ENCODE peak calls at places on chromosomes 5 and 9, in four cellular contexts. K is IMR-90, Y is neuronal stem cell, A is H1. V is an unnamed sample.
A peak's percentile ranks its signal among the peaks of the same experiment; 100 is the strongest.

GRCh38 chr5:172858990-172859811 is 25.1 kb downstream of the ERGIC1 start:
- DNase-seq in K (peak; percentile 93), Y (no peak), A (no peak), V (peak; percentile 87)

GRCh38 chr9:75869236-75869635 is 21.2 kb upstream of the PCSK5 start:
- DNase-seq in K (no peak), Y (no peak), A (no peak), V (no peak)

GRCh38 chr5:147519380-147519779 is 9.5 kb upstream of the DPYSL3 start:
- DNase-seq in K (no peak), Y (no peak), A (no peak), V (no peak)

GRCh38 chr9:121288557-121288873 is 20.6 kb downstream of the GSN start:
- DNase-seq in K (no peak), Y (no peak), A (no peak), V (no peak)

GRCh38 chr9:38196721-38197120 is 127.7 kb upstream of the SHB start:
- DNase-seq in K (no peak), Y (no peak), A (no peak), V (no peak)

GRCh38 chr5:157306690-157307089 is 40.8 kb downstream of the CYFIP2 start:
- DNase-seq in K (no peak), Y (no peak), A (no peak), V (no peak)

GRCh38 chr5:119596046-119596445 is 33.3 kb upstream of the FAM170A start:
- DNase-seq in K (no peak), Y (no peak), A (no peak), V (no peak)

GRCh38 chr9:110815361-110815760 is 146.8 kb downstream of the MUSK start:
- DNase-seq in K (no peak), Y (no peak), A (no peak), V (no peak)

GRCh38 chr5:134642931-134643530 is 5.6 kb upstream of the SEC24A start:
- DNase-seq in K (no peak), Y (no peak), A (no peak), V (peak; percentile 14)

GRCh38 chr5:112800901-112801300 is 60.2 kb upstream of the SRP19 start:
- DNase-seq in K (no peak), Y (no peak), A (no peak), V (no peak)

GRCh38 chr5:14217587-14217986 is 74.4 kb downstream of the TRIO start:
- DNase-seq in K (no peak), Y (no peak), A (no peak), V (peak; percentile 42)

GRCh38 chr9:31839273-31839672 is 545.2 kb upstream of the ACO1 start:
- DNase-seq in K (no peak), Y (no peak), A (no peak), V (no peak)

GRCh38 chr5:115351356-115352195 is 55.1 kb upstream of the CCDC112 start:
- DNase-seq in K (peak; percentile 73), Y (no peak), A (no peak), V (peak; percentile 64)

GRCh38 chr9:135632823-135633222 is 6.5 kb downstream of the GLT6D1 start:
- DNase-seq in K (no peak), Y (no peak), A (no peak), V (no peak)

GRCh38 chr5:103393131-103393754 is 134.7 kb downstream of the MACIR start:
- DNase-seq in K (no peak), Y (peak; percentile 14), A (no peak), V (peak; percentile 55)

GRCh38 chr5:158925314-158925713 is 174.4 kb downstream of the EBF1 start:
- DNase-seq in K (no peak), Y (no peak), A (no peak), V (no peak)

GRCh38 chr5:55904152-55904551 is 53.0 kb downstream of the IL31RA start:
- DNase-seq in K (peak; percentile 17), Y (no peak), A (no peak), V (no peak)

GRCh38 chr5:132495672-132496630 is 5.4 kb upstream of the IRF1 start:
- DNase-seq in K (peak; percentile 82), Y (no peak), A (peak; percentile 89), V (peak; percentile 95)

GRCh38 chr9:4489919-4490704 is at the start of gene SLC1A1:
- DNase-seq in K (peak; percentile 21), Y (peak; percentile 52), A (no peak), V (peak; percentile 63)

GRCh38 chr5:40497573-40497972 is 182.1 kb upstream of the PTGER4 start:
- DNase-seq in K (peak; percentile 65), Y (no peak), A (no peak), V (no peak)

GRCh38 chr9:82170871-82171270 is 182.3 kb downstream of the SPATA31D1 start:
- DNase-seq in K (no peak), Y (no peak), A (no peak), V (no peak)

GRCh38 chr9:92439921-92440750 is 15.9 kb upstream of the OMD start:
- DNase-seq in K (peak; percentile 90), Y (no peak), A (no peak), V (peak; percentile 35)

GRCh38 chr5:140345919-140346347 is 470 bp downstream of the HBEGF start:
- DNase-seq in K (peak; percentile 66), Y (no peak), A (no peak), V (peak; percentile 72)

GRCh38 chr9:134378901-134379338 is 52.7 kb downstream of the RXRA start:
- DNase-seq in K (peak; percentile 44), Y (no peak), A (no peak), V (peak; percentile 41)

GRCh38 chr5:124735169-124735858 is 11.1 kb downstream of the ZNF608 start:
- DNase-seq in K (no peak), Y (no peak), A (no peak), V (peak; percentile 75)

GRCh38 chr5:172801184-172801671 is 30.2 kb upstream of the DUSP1 start:
- DNase-seq in K (peak; percentile 98), Y (no peak), A (no peak), V (peak; percentile 92)

GRCh38 chr5:157072508-157072907 is 13.6 kb upstream of the HAVCR1 start:
- DNase-seq in K (no peak), Y (no peak), A (no peak), V (no peak)

GRCh38 chr5:42396111-42396510 is 27.1 kb upstream of the GHR start:
- DNase-seq in K (no peak), Y (no peak), A (no peak), V (no peak)
- H4K91ac ChIP-seq in K (no peak overlapping the region), Y (no peak overlapping the region), A (no peak overlapping the region), V (peak overlapping the region; percentile 15)

DNA sequence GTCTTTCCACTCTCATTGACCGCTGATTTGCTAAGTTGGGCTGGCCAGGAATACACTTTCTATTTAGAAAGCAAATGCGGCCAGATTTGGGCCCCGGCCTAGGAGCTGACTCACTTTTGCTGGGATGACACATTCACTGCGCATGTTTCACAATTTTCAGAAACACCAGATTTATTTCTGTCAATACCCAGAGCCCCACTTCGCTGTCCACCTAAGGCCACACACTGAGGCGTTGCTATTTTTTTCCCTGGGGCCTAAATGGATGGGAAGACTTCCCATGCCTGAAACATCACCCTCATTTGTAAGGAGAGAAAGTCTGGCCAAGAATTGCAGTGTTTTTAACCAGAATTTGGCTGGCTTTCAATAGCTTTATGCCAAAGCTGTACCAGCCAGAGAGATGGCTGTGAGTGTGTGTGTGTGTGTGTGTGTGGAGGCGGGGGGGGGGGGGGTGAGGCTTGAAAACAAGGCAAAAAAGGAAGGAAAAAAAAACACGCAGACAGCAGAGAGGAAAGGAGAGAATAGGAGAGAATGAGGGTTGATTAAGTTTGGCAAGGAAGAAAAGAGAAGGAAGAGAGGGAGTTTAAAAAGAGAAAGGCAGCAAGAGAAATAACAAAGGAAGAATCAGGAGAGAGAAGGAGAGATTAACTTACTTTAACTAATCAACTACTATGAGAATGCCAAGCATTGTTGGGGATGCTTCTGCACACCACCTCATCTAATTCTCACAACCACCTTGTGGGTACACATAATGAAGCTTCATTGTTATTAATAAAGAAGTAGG is 261.4 kb upstream of the KLF4 start:
- DNase-seq in K (peak; percentile 99), Y (no peak), A (no peak), V (peak; percentile 98)
- H2AFZ ChIP-seq in K (peak overlapping the region; percentile 64), Y (no peak overlapping the region), A (no peak overlapping the region), V (no peak overlapping the region)

GRCh38 chr5:57677235-57677634 is 194.6 kb upstream of the ACTBL2 start:
- DNase-seq in K (no peak), Y (no peak), A (no peak), V (no peak)

GRCh38 chr5:57675236-57675635 is 192.6 kb upstream of the ACTBL2 start:
- DNase-seq in K (no peak), Y (no peak), A (no peak), V (no peak)

GRCh38 chr5:57666582-57666981 is 184.0 kb upstream of the ACTBL2 start:
- DNase-seq in K (peak; percentile 15), Y (no peak), A (no peak), V (no peak)

GRCh38 chr5:57676228-57677098 is 193.9 kb upstream of the ACTBL2 start:
- DNase-seq in K (peak; percentile 76), Y (no peak), A (no peak), V (no peak)

GRCh38 chr5:57671371-57671770 is 188.8 kb upstream of the ACTBL2 start:
- DNase-seq in K (no peak), Y (no peak), A (no peak), V (no peak)
- H2BK15ac ChIP-seq in K (no peak overlapping the region), Y (no peak overlapping the region), A (no peak overlapping the region), V (no peak overlapping the region)

GRCh38 chr5:54385994-54386393 is 69.5 kb upstream of the HSPB3 start:
- DNase-seq in K (no peak), Y (no peak), A (no peak), V (no peak)
- H4K91ac ChIP-seq in K (no peak overlapping the region), Y (no peak overlapping the region), A (no peak overlapping the region), V (no peak overlapping the region)

GRCh38 chr9:14992025-14992424 is 81.8 kb upstream of the FREM1 start:
- DNase-seq in K (no peak), Y (no peak), A (no peak), V (no peak)

GRCh38 chr9:14993891-14994554 is 83.8 kb upstream of the FREM1 start:
- DNase-seq in K (no peak), Y (no peak), A (no peak), V (no peak)

GRCh38 chr9:14994738-14995137 is 84.5 kb upstream of the FREM1 start:
- DNase-seq in K (no peak), Y (no peak), A (no peak), V (no peak)

GRCh38 chr9:14993061-14993800 is 83.0 kb upstream of the FREM1 start:
- DNase-seq in K (peak; percentile 54), Y (peak; percentile 86), A (peak; percentile 87), V (peak; percentile 77)

DNA sequence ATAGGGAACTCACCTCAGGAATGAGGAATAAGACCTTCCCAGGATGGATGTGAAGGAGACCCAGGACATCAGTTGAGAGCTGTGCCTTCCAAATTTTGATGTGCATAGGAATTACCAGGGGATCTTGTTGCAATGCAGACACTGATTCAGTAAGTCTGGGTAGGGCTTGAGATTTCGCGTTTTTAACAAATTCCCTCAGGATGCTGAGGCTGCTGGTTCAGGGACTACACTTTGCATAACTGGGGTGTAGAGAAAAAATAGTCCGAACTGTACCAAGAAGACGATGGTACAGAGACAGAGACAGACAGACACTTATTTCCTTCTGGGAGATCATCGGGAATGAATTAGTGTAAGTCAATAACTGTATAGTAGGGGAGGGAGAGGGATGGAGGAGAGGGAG is 82.3 kb upstream of the FREM1 start:
- DNase-seq in K (no peak), Y (peak; percentile 4), A (no peak), V (no peak)
- H2AFZ ChIP-seq in K (no peak overlapping the region), Y (peak overlapping the region; percentile 97), A (peak overlapping the region; percentile 90), V (peak overlapping the region; percentile 91)

GRCh38 chr5:12668564-12668963 is 764.3 kb upstream of the CTNND2 start:
- DNase-seq in K (no peak), Y (no peak), A (no peak), V (no peak)
- H2BK15ac ChIP-seq in K (no peak overlapping the region), Y (no peak overlapping the region), A (no peak overlapping the region), V (no peak overlapping the region)

V was measured in mesenchymal stem cell.